ENCODE peak calls at places on chromosomes 6 and 20, in four cellular contexts. G is GM12891, I is GM12878, E is K562. F is an unnamed sample.

GRCh38 chr6:53044071-53044470 is 21.1 kb upstream of the FBXO9 start:
- DNase-seq in G (no peak), I (no peak), E (no peak), F (no peak)

GRCh38 chr20:59181936-59182335 is 18.3 kb downstream of the ZNF831 start:
- DNase-seq in I (no peak), E (no peak), G (no peak), F (no peak)

GRCh38 chr6:27126815-27127537 is 120.5 kb upstream of the PRSS16 start:
- DNase-seq in G (no peak), I (peak; percentile 85), E (peak; percentile 76), F (no peak)

GRCh38 chr6:148864941-148865340 is 118.1 kb downstream of the UST start:
- DNase-seq in E (no peak), I (no peak), G (no peak), F (no peak)

GRCh38 chr20:57308451-57309410 is 20.9 kb upstream of the SPO11 start:
- DNase-seq in E (no peak), I (no peak), G (no peak), F (no peak)

GRCh38 chr6:105051941-105052471 is 95.1 kb downstream of the LIN28B start:
- DNase-seq in G (no peak), I (no peak), E (no peak), F (no peak)

GRCh38 chr6:63319911-63320310 is at the start of gene LGSN:
- DNase-seq in E (no peak), I (no peak), G (no peak), F (no peak)

GRCh38 chr20:38730989-38731737 is 6.9 kb downstream of the SLC32A1 start:
- DNase-seq in I (no peak), E (peak; percentile 90), G (peak; percentile 73), F (peak; percentile 72)

GRCh38 chr6:82484001-82484400 is 120.4 kb downstream of the TPBG start:
- DNase-seq in E (no peak), G (no peak), I (no peak), F (no peak)

GRCh38 chr6:28399370-28400121 is at the start of gene ZSCAN12:
- DNase-seq in I (peak; percentile 61), E (peak; percentile 91), G (peak; percentile 56), F (peak; percentile 55)

GRCh38 chr6:34538581-34538980 is 17.5 kb downstream of the SPDEF start:
- DNase-seq in G (no peak), E (no peak), I (no peak), F (no peak)

GRCh38 chr6:38554700-38555413 is 84.9 kb downstream of the BTBD9 start:
- DNase-seq in I (no peak), E (no peak), G (no peak), F (no peak)

GRCh38 chr6:121437861-121438651 is 2.6 kb downstream of the GJA1 start:
- DNase-seq in G (no peak), E (no peak), I (no peak), F (no peak)

GRCh38 chr6:67887747-67888545 is 747.1 kb upstream of the ADGRB3 start:
- DNase-seq in E (peak; percentile 68), I (no peak), G (no peak), F (no peak)

GRCh38 chr20:56630086-56630493 is 984 bp downstream of the TFAP2C start:
- DNase-seq in G (peak; percentile 46), E (peak; percentile 21), I (no peak), F (no peak)

GRCh38 chr6:40542175-40542764 is 44.9 kb downstream of the LRFN2 start:
- DNase-seq in E (no peak), I (no peak), G (no peak), F (no peak)

GRCh38 chr6:22959571-22959970 is 390.2 kb downstream of the HDGFL1 start:
- DNase-seq in G (no peak), I (no peak), E (no peak), F (no peak)

GRCh38 chr6:70616728-70617260 is 50.1 kb downstream of the SDHAF4 start:
- DNase-seq in E (no peak), G (no peak), I (no peak), F (no peak)

GRCh38 chr6:152720964-152721363 is 23.3 kb downstream of the MYCT1 start:
- DNase-seq in E (no peak), I (no peak), G (no peak), F (no peak)

GRCh38 chr20:63309261-63310071 is 16.5 kb downstream of the COL20A1 start:
- DNase-seq in E (peak; percentile 77), I (no peak), G (no peak), F (no peak)

GRCh38 chr6:113015249-113015648 is 668.1 kb downstream of the RFPL4B start:
- DNase-seq in E (no peak), I (no peak), G (no peak), F (no peak)

GRCh38 chr6:113019176-113019575 is 672.0 kb downstream of the RFPL4B start:
- DNase-seq in E (no peak), I (no peak), G (no peak), F (no peak)

GRCh38 chr6:113017316-113017715 is 670.2 kb downstream of the RFPL4B start:
- DNase-seq in I (no peak), G (no peak), E (no peak), F (no peak)

GRCh38 chr6:113018351-113019151 is 671.4 kb downstream of the RFPL4B start:
- DNase-seq in I (no peak), G (no peak), E (no peak), F (no peak)
- TF ChIP-seq TAF1 in I (no peak), G (no peak), E (no peak), F (no peak)

DNA sequence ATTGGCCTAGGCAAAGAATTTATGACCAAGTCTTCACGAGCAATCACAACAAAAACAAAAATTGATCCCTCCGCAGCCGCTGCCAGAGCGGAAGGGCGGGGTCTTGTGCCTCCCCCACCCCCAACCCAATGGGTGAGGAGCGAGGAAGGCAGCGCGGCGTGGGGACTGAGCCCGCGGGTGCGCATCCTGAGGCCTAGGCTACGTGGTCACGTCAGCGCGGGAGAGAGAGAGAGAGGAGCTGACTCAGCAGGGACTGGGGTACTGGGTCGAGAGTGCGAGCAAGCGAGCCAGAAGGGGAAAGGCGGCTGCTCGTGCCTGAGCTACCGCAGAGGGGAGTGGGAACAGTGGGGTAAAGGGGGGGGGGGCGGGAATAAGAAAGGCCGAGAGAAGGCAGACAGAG is 90.1 kb upstream of the FERMT1 start:
- DNase-seq in I (no peak), G (no peak), E (peak; percentile 14), F (peak; percentile 0)
- TF ChIP-seq TAF1 in I (no peak), G (no peak), E (no peak), F (no peak)

GRCh38 chr6:158063736-158064135 is 82.1 kb downstream of the SYNJ2 start:
- DNase-seq in G (no peak), E (no peak), I (no peak), F (no peak)

GRCh38 chr6:158064725-158065251 is 83.1 kb downstream of the SYNJ2 start:
- DNase-seq in G (no peak), E (no peak), I (no peak), F (no peak)

GRCh38 chr6:158067436-158068015 is 85.9 kb downstream of the SYNJ2 start:
- DNase-seq in G (no peak), I (no peak), E (no peak), F (no peak)

GRCh38 chr6:158068156-158068892 is 86.7 kb downstream of the SYNJ2 start:
- DNase-seq in E (no peak), I (no peak), G (no peak), F (no peak)

DNA sequence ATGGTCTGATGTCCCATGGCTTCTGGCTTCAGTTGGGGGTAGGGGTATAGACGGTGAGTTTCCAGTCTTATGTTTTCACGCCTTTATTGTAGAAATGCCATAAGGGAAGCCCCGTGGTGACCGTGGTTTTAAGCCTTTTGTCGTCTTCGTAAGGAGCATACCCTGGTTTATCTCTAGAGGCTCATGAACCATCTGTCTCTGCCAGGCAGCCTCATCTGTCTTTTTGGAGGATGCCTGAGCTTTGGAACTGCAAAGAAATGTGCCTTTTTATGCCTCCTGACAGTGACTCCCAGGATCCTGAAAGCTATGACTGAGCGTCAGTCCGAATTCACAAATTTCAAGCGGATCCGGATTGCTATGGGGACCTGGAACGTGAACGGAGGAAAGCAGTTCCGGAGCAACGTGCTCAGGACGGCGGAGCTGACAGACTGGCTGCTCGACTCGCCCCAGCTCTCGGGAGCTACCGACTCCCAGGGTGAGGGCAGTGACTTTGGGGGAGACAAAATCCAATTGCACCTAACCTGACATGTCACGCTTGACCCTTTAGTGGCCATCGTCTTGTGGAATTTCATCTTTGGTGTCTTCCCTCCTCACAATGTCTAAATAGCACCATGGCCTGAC is 84.6 kb downstream of the SYNJ2 start:
- DNase-seq in G (no peak), I (no peak), E (no peak), F (no peak)
- TF ChIP-seq TAF1 in G (no peak), I (no peak), E (no peak), F (no peak)

GRCh38 chr20:10673176-10673830 is 496 bp downstream of the JAG1 start:
- DNase-seq in I (no peak), G (no peak), E (peak; percentile 12), F (peak; percentile 34)
- TF ChIP-seq TAF1 in I (no peak), G (no peak), E (no peak), F (no peak)

GRCh38 chr20:32536861-32537656 is 48.1 kb downstream of the NOL4L start:
- DNase-seq in E (peak; percentile 76), G (peak; percentile 55), I (no peak), F (peak; percentile 56)
- TF ChIP-seq TAF1 in E (no peak), G (no peak), I (no peak), F (no peak)

GRCh38 chr6:144150673-144151009 is 324 bp downstream of the STX11 start:
- DNase-seq in G (no peak), E (no peak), I (no peak), F (peak; percentile 23)
- TF ChIP-seq TAF1 in G (no peak), E (no peak), I (no peak), F (no peak)